ENCODE peak calls at places on chromosomes 2 and 18, in four cellular contexts. A is stimulated activated CD8-positive, alpha-beta memory T cell treated with anti-CD3 and anti-CD28 coated beads, Interleukin-15, amount 100 ng/mL, for 24 hours; Q is A549; F is CD8-positive, alpha-beta T cell. P is an unnamed sample.

GRCh38 chr2:207258191-207258991 is 92.6 kb upstream of the KLF7 start:
- DNase-seq in Q (peak), F (no peak), A (no peak), P (peak)

GRCh38 chr2:70125498-70125898 is 38.2 kb downstream of the PCBP1 start:
- DNase-seq in Q (no peak), F (no peak), A (no peak), P (no peak)

GRCh38 chr2:144115892-144116291 is 404.0 kb downstream of the ZEB2 start:
- DNase-seq in A (no peak), Q (no peak), F (no peak), P (no peak)

GRCh38 chr18:79512461-79513380 is 117.0 kb downstream of the NFATC1 start:
- DNase-seq in A (no peak), F (no peak), Q (no peak), P (no peak)

GRCh38 chr2:10362096-10362897 is 59.6 kb downstream of the HPCAL1 start:
- DNase-seq in F (no peak), A (no peak), Q (no peak), P (no peak)

GRCh38 chr2:220626603-220627002 is 945.5 kb downstream of the EPHA4 start:
- DNase-seq in A (no peak), Q (no peak), F (no peak), P (no peak)

GRCh38 chr2:241235396-241235795 is 46.9 kb downstream of the ANO7 start:
- DNase-seq in F (no peak), Q (no peak), A (no peak), P (no peak)

GRCh38 chr2:191318729-191319078 is 73.5 kb downstream of the MYO1B start:
- DNase-seq in Q (peak), F (no peak), A (no peak), P (no peak)

GRCh38 chr2:123073956-123074355 is 951.1 kb upstream of the CNTNAP5 start:
- DNase-seq in A (no peak), F (no peak), Q (no peak), P (no peak)

GRCh38 chr2:67600946-67601345 is 203.8 kb downstream of the ETAA1 start:
- DNase-seq in Q (no peak), F (no peak), A (no peak), P (no peak)

GRCh38 chr2:99442837-99443236 is 47.0 kb downstream of the REV1 start:
- DNase-seq in F (no peak), A (no peak), Q (no peak), P (no peak)

P was measured in left cardiac atrium.